ENCODE peak calls at places on chromosomes 5 and 9, in eight cellular contexts. U is thyroid gland, D is ovary, I is A549, M is breast epithelium, P is heart left ventricle, G is Peyer's patch, K is uterus. F is an unnamed sample. For H3K4me1, the result is how much of the 10 kb centered on the place peaks cover.

GRCh38 chr5:151179489-151179840 is 21.9 kb upstream of the ANXA6 start:
- DNase-seq in I (no peak), G (no peak), P (no peak), D (no peak), M (no peak), U (no peak), K (no peak), F (no peak)

GRCh38 chr5:139671096-139671841 is 23.1 kb downstream of the CXXC5 start:
- DNase-seq in U (no peak), I (no peak), D (no peak), P (peak), K (no peak), M (no peak), G (no peak), F (no peak)

GRCh38 chr5:13322769-13323168 is 621.7 kb downstream of the DNAH5 start:
- DNase-seq in G (no peak), M (no peak), D (no peak), P (no peak), K (no peak), I (no peak), U (no peak), F (no peak)

GRCh38 chr9:88949961-88950340 is 41.3 kb upstream of the S1PR3 start:
- DNase-seq in I (peak), M (no peak), D (no peak), P (no peak), G (no peak), U (no peak), K (no peak), F (no peak)

GRCh38 chr5:121630402-121630801 is 221.3 kb upstream of the FTMT start:
- DNase-seq in I (peak), M (no peak), G (no peak), D (no peak), U (no peak), K (no peak), P (no peak), F (no peak)

GRCh38 chr9:93668261-93668871 is 92.0 kb downstream of the PHF2 start:
- DNase-seq in M (peak), D (no peak), G (peak), I (no peak), P (peak), U (no peak), K (no peak), F (no peak)

GRCh38 chr5:143806568-143806967 is 5.4 kb upstream of the HMHB1 start:
- DNase-seq in D (no peak), M (no peak), I (no peak), G (no peak), K (no peak), U (no peak), P (no peak), F (no peak)

GRCh38 chr5:37838933-37839341 is 904 bp downstream of the GDNF start:
- DNase-seq in D (peak), U (no peak), M (no peak), K (no peak), P (no peak), G (no peak), I (no peak), F (no peak)

GRCh38 chr5:177431317-177432142 is 5.1 kb downstream of the GRK6 start:
- DNase-seq in K (no peak), D (peak), I (no peak), G (peak), U (no peak), M (no peak), P (no peak), F (no peak)

GRCh38 chr5:171149333-171149732 is 159.7 kb upstream of the TLX3 start:
- DNase-seq in D (no peak), G (no peak), K (no peak), P (no peak), U (no peak), I (no peak), M (no peak), F (no peak)

GRCh38 chr5:27639005-27639612 is 600.7 kb upstream of the CDH9 start:
- DNase-seq in U (no peak), K (no peak), M (no peak), P (no peak), D (no peak), I (peak), G (no peak), F (no peak)

GRCh38 chr9:133048595-133048994 is 13.2 kb upstream of the CEL start:
- DNase-seq in G (peak), M (no peak), K (no peak), P (no peak), U (no peak), I (peak), D (no peak), F (no peak)

GRCh38 chr9:91384954-91385353 is 23.2 kb upstream of the AUH start:
- DNase-seq in M (no peak), P (no peak), K (no peak), G (no peak), I (no peak), D (no peak), U (no peak), F (no peak)

GRCh38 chr5:141560725-141561483 is 57.9 kb downstream of the DIAPH1 start:
- DNase-seq in P (peak), M (peak), G (peak), K (peak), D (peak), U (peak), I (peak), F (peak)

GRCh38 chr5:93395891-93396465 is 185.0 kb downstream of the NR2F1-AS1 start:
- DNase-seq in G (no peak), U (no peak), I (no peak), P (no peak), M (no peak), K (peak), D (no peak), F (no peak)

GRCh38 chr5:116553366-116553765 is 21.3 kb downstream of the SEMA6A start:
- DNase-seq in U (no peak), I (no peak), M (no peak), D (no peak), K (no peak), P (no peak), G (no peak), F (no peak)

GRCh38 chr5:124872615-124873014 is 126.2 kb upstream of the ZNF608 start:
- DNase-seq in U (no peak), D (no peak), M (no peak), G (no peak), I (no peak), P (no peak), K (no peak), F (no peak)

GRCh38 chr9:84669293-84670105 is at the start of gene NTRK2:
- DNase-seq in I (peak), U (peak), K (no peak), D (peak), G (no peak), M (no peak), P (peak), F (no peak)

GRCh38 chr5:7779019-7779662 is 71.8 kb downstream of the CFAP90 start:
- DNase-seq in K (no peak), U (no peak), I (no peak), P (no peak), M (no peak), D (no peak), G (no peak), F (no peak)

GRCh38 chr5:14174235-14174636 is 31.1 kb downstream of the TRIO start:
- DNase-seq in P (no peak), K (no peak), M (no peak), G (no peak), D (no peak), U (no peak), I (no peak), F (no peak)

GRCh38 chr5:34684281-34684979 is 28.3 kb downstream of the RAI14 start:
- DNase-seq in K (no peak), D (no peak), M (no peak), U (no peak), I (peak), P (no peak), G (no peak), F (no peak)

GRCh38 chr5:73391441-73391871 is 57.1 kb downstream of the FOXD1 start:
- DNase-seq in P (no peak), G (no peak), M (no peak), D (no peak), I (no peak), K (no peak), U (no peak), F (no peak)

GRCh38 chr5:68424799-68425537 is 209.4 kb downstream of the PIK3R1 start:
- DNase-seq in U (no peak), D (no peak), P (no peak), I (no peak), K (no peak), G (no peak), M (no peak), F (no peak)

GRCh38 chr9:4793412-4794005 is 765 bp downstream of the RCL1 start:
- DNase-seq in G (no peak), M (no peak), D (no peak), P (no peak), U (no peak), K (no peak), I (no peak), F (no peak)

GRCh38 chr9:127029548-127029947 is 92.9 kb downstream of the ANGPTL2 start:
- DNase-seq in G (no peak), I (no peak), D (no peak), K (no peak), P (no peak), U (no peak), M (no peak), F (no peak)

GRCh38 chr9:109258619-109259321 is 62.1 kb downstream of the EPB41L4B start:
- DNase-seq in U (peak), P (no peak), I (no peak), G (no peak), K (no peak), M (no peak), D (peak), F (no peak)

GRCh38 chr5:139961435-139962157 is 81.5 kb downstream of the NRG2 start:
- DNase-seq in G (no peak), K (no peak), I (no peak), D (no peak), U (no peak), M (no peak), P (no peak), F (no peak)

GRCh38 chr5:167949435-167949834 is 342.0 kb upstream of the WWC1 start:
- DNase-seq in U (no peak), D (no peak), K (no peak), G (no peak), I (no peak), M (no peak), P (no peak), F (no peak)

GRCh38 chr5:59222687-59223511 is 640.0 kb downstream of the RAB3C start:
- DNase-seq in I (no peak), K (no peak), U (no peak), P (peak), M (no peak), G (no peak), D (no peak), F (no peak)

GRCh38 chr5:59216845-59217244 is 634.0 kb downstream of the RAB3C start:
- DNase-seq in K (no peak), D (no peak), U (no peak), P (no peak), G (no peak), I (peak), M (no peak), F (no peak)

GRCh38 chr5:59221769-59222168 is 638.9 kb downstream of the RAB3C start:
- DNase-seq in I (no peak), M (no peak), P (no peak), U (no peak), G (no peak), K (no peak), D (no peak), F (no peak)

GRCh38 chr5:59212596-59212995 is 629.7 kb downstream of the RAB3C start:
- DNase-seq in K (no peak), I (no peak), G (no peak), P (no peak), M (no peak), D (no peak), U (no peak), F (no peak)

GRCh38 chr5:59218424-59219045 is 635.7 kb downstream of the RAB3C start:
- DNase-seq in P (no peak), U (no peak), M (no peak), G (no peak), I (no peak), D (no peak), K (no peak), F (no peak)
- TF ChIP-seq CTCF in P (peak), U (peak), M (peak), G (no peak), I (peak), D (no peak), K (peak), F (peak)

GRCh38 chr9:16413509-16414016 is 456.9 kb downstream of the BNC2 start:
- DNase-seq in K (peak), U (no peak), P (no peak), G (no peak), I (peak), D (no peak), M (no peak), F (no peak)
- TF ChIP-seq POLR2A in K (no peak), U (no peak), P (no peak), G (no peak), I (no peak), D (no peak), M (no peak), F (no peak)

DNA sequence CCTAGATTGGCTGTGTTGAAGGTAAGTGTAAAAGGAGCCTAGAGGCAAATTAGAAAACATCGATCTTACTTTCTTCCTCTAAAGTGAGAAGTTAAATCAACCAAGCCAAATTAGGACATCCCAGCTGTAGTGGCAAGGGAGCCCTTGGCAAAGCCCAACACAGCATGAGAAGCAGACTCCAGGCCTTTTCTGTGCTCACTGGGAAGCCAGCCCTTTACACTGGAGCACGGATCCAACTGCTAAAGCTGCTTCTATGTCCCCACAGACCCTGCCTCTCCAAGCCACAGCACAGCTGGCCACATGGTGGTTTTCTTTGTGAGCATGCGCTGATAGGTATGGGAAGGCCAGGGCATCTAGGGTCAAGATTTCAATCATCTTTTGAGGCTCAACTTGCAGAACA is 94.1 kb downstream of the APBA1 start:
- DNase-seq in D (no peak), G (no peak), K (no peak), P (peak), U (no peak), I (no peak), M (no peak), F (no peak)
- H3K4me1 ChIP-seq in D (under half), G (under half), K (under half), P (under half), U (under half), I (under half), M (under half), F (under half)

DNA sequence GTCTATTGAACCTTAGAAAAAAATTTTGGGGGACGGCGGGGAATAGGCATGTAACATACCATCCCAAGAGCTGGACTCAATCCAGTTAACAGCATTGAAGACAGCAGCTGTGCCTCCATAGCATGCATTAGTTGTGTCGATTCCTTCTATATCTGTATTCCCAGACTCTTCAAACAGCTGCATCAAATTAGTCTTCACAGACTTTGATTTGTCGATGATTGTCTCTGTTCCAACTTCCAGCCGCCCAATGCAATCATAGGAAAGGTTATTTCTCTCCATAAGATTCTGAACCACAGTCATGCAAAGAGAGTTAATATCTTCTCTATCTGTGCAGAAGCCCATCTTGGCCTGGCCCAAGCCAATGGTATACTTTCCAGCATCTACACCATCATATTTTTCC is 14.8 kb downstream of the HMGCS1 start:
- DNase-seq in K (no peak), G (no peak), P (no peak), U (no peak), M (no peak), D (no peak), I (no peak), F (no peak)
- TF ChIP-seq CTCF in K (no peak), G (no peak), P (no peak), U (no peak), M (no peak), D (no peak), I (no peak), F (no peak)

GRCh38 chr9:79570449-79571308 is 1.1 kb upstream of the TLE4 start:
- DNase-seq in G (peak), K (peak), P (peak), D (peak), I (peak), M (peak), U (peak), F (peak)
- TF ChIP-seq POLR2A in G (no peak), K (no peak), P (no peak), D (no peak), I (peak), M (no peak), U (no peak), F (no peak)

F was measured in prostate gland.